ENCODE peak calls at places on chromosomes 6 and 20, in five cellular contexts. Y is IMR-90, G is mesenchymal stem cell, X is mesendoderm, R is H1. V is an unnamed sample.

GRCh38 chr20:15033269-15033668 is 695.9 kb upstream of the FLRT3 start:
- DNase-seq in X (no peak), Y (no peak), R (no peak), G (no peak), V (no peak)

GRCh38 chr20:41329435-41330342 is 10.9 kb upstream of the LPIN3 start:
- DNase-seq in G (peak; percentile 99), R (no peak), Y (peak; percentile 99), X (peak; percentile 80), V (no peak)

GRCh38 chr6:40320947-40321346 is 266.2 kb downstream of the LRFN2 start:
- DNase-seq in Y (no peak), X (no peak), G (no peak), R (no peak), V (no peak)

GRCh38 chr6:165119231-165120020 is 190.0 kb downstream of the C6orf118 start:
- DNase-seq in G (no peak), X (peak; percentile 42), Y (no peak), R (no peak), V (no peak)

GRCh38 chr20:38315290-38315966 is 11.5 kb downstream of the BPI start:
- DNase-seq in X (no peak), R (no peak), Y (peak; percentile 41), G (peak; percentile 31), V (no peak)

GRCh38 chr6:108610270-108610839 is 49.6 kb downstream of the FOXO3 start:
- DNase-seq in Y (no peak), X (no peak), R (no peak), G (no peak), V (no peak)

GRCh38 chr6:125598422-125598821 is 151.0 kb upstream of the HEY2 start:
- DNase-seq in Y (peak; percentile 76), R (no peak), X (peak; percentile 20), G (peak; percentile 86), V (no peak)

GRCh38 chr6:38676236-38676973 is 26.5 kb downstream of the GLO1 start:
- DNase-seq in Y (no peak), X (no peak), G (no peak), R (no peak), V (no peak)

GRCh38 chr20:2302369-2302768 is 6.6 kb downstream of the TGM3 start:
- DNase-seq in X (peak; percentile 38), Y (no peak), G (no peak), R (no peak), V (no peak)

GRCh38 chr6:35026434-35027222 is 114.5 kb downstream of the TCP11 start:
- DNase-seq in G (no peak), R (no peak), X (no peak), Y (no peak), V (no peak)

GRCh38 chr20:36399969-36400545 is 93.9 kb downstream of the DLGAP4 start:
- DNase-seq in X (no peak), Y (no peak), R (no peak), G (no peak), V (no peak)

GRCh38 chr20:36398515-36398914 is 92.4 kb downstream of the DLGAP4 start:
- DNase-seq in G (no peak), Y (no peak), R (no peak), X (no peak), V (no peak)

GRCh38 chr20:36401336-36401735 is 95.2 kb downstream of the DLGAP4 start:
- DNase-seq in G (no peak), X (no peak), Y (no peak), R (no peak), V (no peak)

GRCh38 chr20:36400901-36401300 is 94.8 kb downstream of the DLGAP4 start:
- DNase-seq in Y (no peak), X (no peak), G (no peak), R (no peak), V (no peak)

GRCh38 chr20:36399147-36399968 is 93.2 kb downstream of the DLGAP4 start:
- DNase-seq in Y (peak; percentile 11), R (peak; percentile 97), X (peak; percentile 96), G (peak; percentile 26), V (peak; percentile 32)
- H2BK15ac ChIP-seq in Y (no peak overlapping the region), R (no peak overlapping the region), X (no peak overlapping the region), G (no peak overlapping the region), V (no peak overlapping the region)

DNA sequence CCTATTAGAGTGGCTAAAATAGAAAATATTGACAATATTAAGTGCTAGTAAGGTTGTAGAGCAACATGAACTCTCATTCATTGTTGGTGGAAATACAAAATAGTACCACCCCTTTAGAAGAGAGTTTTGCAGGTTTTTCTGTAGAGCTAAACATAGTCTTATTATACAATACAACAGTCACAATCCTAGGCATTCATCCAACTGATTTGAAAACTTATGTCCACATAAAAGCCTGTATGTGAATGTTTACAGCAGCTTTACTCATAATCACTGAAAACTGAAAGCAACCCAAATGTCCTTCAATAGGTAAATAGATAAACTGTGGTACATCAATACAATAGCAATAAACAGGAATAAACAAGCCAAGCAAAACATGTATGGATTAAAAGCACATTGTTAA is 162.6 kb upstream of the PRND start:
- DNase-seq in X (no peak), G (no peak), R (no peak), Y (peak; percentile 56), V (no peak)
- H3K27ac ChIP-seq in X (no peak overlapping the region), G (no peak overlapping the region), R (no peak overlapping the region), Y (no peak overlapping the region), V (no peak overlapping the region)

GRCh38 chr20:53599378-53599777 is 5.7 kb upstream of the ZNF217 start:
- DNase-seq in Y (no peak), R (peak; percentile 46), X (no peak), G (no peak), V (no peak)

GRCh38 chr20:53597521-53598120 is 4.0 kb upstream of the ZNF217 start:
- DNase-seq in R (no peak), X (no peak), Y (no peak), G (no peak), V (no peak)

GRCh38 chr20:53599039-53599362 is 5.4 kb upstream of the ZNF217 start:
- DNase-seq in R (no peak), Y (no peak), G (no peak), X (no peak), V (no peak)

GRCh38 chr20:53597085-53597482 is 3.4 kb upstream of the ZNF217 start:
- DNase-seq in Y (no peak), G (no peak), R (peak; percentile 27), X (no peak), V (no peak)

GRCh38 chr20:53598140-53599038 is 4.8 kb upstream of the ZNF217 start:
- DNase-seq in G (no peak), R (peak; percentile 40), Y (no peak), X (no peak), V (no peak)
- H2BK15ac ChIP-seq in G (no peak overlapping the region), R (peak overlapping the region; percentile 95), Y (no peak overlapping the region), X (no peak overlapping the region), V (no peak overlapping the region)

DNA sequence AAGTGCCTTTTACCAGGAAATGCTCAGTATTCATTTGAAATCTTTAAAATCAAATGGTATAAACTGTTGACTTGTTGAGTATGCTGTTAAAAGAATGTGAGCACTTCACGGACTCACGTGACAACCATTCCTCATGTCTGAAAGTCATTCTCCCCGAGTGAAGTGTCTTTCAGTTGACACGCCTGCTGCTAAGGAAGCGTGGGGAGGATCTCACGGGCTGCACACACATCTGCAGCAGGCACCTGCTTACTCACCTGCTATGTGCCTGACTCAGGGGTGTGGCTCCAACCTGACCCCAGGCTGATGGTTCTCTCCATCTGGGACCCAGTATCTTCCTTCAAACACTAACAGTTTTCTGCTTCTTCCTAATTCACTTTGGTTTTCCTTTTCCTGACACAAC is 32.7 kb downstream of the WDR27 start:
- DNase-seq in Y (no peak), G (no peak), X (no peak), R (peak; percentile 22), V (no peak)
- H3K27ac ChIP-seq in Y (no peak overlapping the region), G (no peak overlapping the region), X (no peak overlapping the region), R (no peak overlapping the region), V (no peak overlapping the region)

GRCh38 chr20:63663332-63664066 is 5.4 kb downstream of the RTEL1 start:
- DNase-seq in R (no peak), G (no peak), Y (no peak), X (no peak), V (no peak)

GRCh38 chr20:63662813-63663189 is 4.7 kb downstream of the RTEL1 start:
- DNase-seq in X (no peak), Y (no peak), R (no peak), G (no peak), V (no peak)

GRCh38 chr20:63664143-63664851 is 6.2 kb downstream of the RTEL1 start:
- DNase-seq in Y (no peak), X (no peak), G (no peak), R (no peak), V (no peak)

GRCh38 chr20:63665708-63666107 is 7.6 kb downstream of the RTEL1 start:
- DNase-seq in R (no peak), X (no peak), Y (no peak), G (no peak), V (no peak)

DNA sequence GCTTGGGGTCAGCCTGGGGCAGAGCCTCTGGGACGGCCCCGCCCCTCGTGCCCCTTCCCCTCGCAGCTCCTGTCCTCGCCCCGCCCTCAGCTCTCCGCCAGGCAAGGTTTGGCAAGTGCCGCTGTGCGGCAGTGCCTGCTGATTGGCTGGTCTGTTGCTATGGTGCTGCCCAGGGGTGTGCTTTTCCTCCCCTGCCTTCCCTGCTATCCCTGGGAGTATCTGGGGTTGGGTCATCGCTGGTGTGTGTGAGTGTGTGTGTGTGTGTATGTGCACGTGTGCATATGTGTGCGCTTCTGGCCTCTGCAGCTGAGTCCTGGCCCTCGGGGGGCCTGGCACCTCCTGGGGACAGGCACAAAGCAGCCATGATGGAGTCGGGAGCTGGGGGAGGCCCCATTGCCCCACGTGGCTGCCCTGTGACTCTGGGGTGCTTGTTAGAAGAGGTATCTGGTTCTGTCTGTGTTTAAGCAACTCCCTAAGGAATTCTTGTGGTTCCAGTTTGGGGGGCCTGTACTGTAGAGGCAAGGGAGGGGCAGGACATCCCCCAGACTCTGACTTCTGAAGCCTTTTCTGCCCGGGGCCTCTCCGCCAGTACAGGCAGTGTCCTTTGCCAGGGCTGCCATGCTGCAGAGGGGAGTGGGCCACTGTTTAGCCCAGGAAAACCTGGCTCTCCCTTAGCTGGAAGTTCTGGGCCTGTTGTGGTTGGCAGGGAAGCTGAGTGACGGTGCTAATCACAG is 6.9 kb downstream of the RTEL1 start:
- DNase-seq in X (peak; percentile 57), R (peak; percentile 82), G (no peak), Y (no peak), V (peak; percentile 72)
- H2BK15ac ChIP-seq in X (no peak overlapping the region), R (no peak overlapping the region), G (no peak overlapping the region), Y (no peak overlapping the region), V (peak overlapping the region; percentile 89)

GRCh38 chr6:109963598-109964170 is 14.4 kb upstream of the GPR6 start:
- DNase-seq in Y (no peak), X (no peak), G (no peak), R (no peak), V (no peak)
- H3K27ac ChIP-seq in Y (no peak overlapping the region), X (no peak overlapping the region), G (no peak overlapping the region), R (no peak overlapping the region), V (no peak overlapping the region)